ENCODE peak calls at places on chromosomes 13 and 19, in ten cellular contexts. A is H9, Q is ovary, O is psoas muscle, T is A673, J is AG09319, B is NB4, L is epithelial cell of esophagus, P is lower lobe of right lung, R is uterus. N is an unnamed sample.

GRCh38 chr13:99158846-99159245 is 41.8 kb upstream of the UBAC2 start:
- DNase-seq in B (no peak), A (no peak), J (no peak), T (no peak), R (no peak), O (no peak), L (peak), P (no peak), Q (no peak), N (no peak)

GRCh38 chr13:93268327-93269028 is 41.9 kb downstream of the GPC6 start:
- DNase-seq in P (no peak), Q (no peak), B (no peak), T (no peak), J (no peak), L (no peak), R (no peak), A (no peak), O (no peak), N (no peak)

GRCh38 chr13:70107498-70108271 is at the start of gene ATXN8OS:
- DNase-seq in A (peak), O (no peak), L (no peak), B (no peak), J (no peak), T (no peak), Q (no peak), P (peak), R (no peak), N (no peak)

GRCh38 chr13:59750860-59751259 is 412.9 kb downstream of the DIAPH3 start:
- DNase-seq in Q (no peak), O (no peak), L (peak), T (peak), R (no peak), A (peak), J (peak), P (no peak), B (no peak), N (no peak)

GRCh38 chr13:52760078-52760477 is 20.5 kb upstream of the CNMD start:
- DNase-seq in O (no peak), L (no peak), B (no peak), T (no peak), J (no peak), R (no peak), Q (no peak), A (no peak), P (no peak), N (no peak)

GRCh38 chr19:38134538-38135149 is 89.4 kb downstream of the DPF1 start:
- DNase-seq in T (peak), Q (no peak), L (peak), R (no peak), A (peak), B (peak), P (no peak), J (no peak), O (no peak), N (no peak)

GRCh38 chr13:60329221-60329983 is 67.6 kb upstream of the TDRD3 start:
- DNase-seq in L (peak), A (peak), R (no peak), B (peak), P (peak), T (peak), J (peak), Q (no peak), O (no peak), N (no peak)

GRCh38 chr19:33440682-33441081 is 67.2 kb downstream of the CEBPG start:
- DNase-seq in T (no peak), R (no peak), J (no peak), A (no peak), B (no peak), Q (no peak), P (peak), L (no peak), O (peak), N (no peak)

GRCh38 chr13:99959538-99960230 is 11.9 kb downstream of the ZIC5 start:
- DNase-seq in J (no peak), P (no peak), A (no peak), R (no peak), O (no peak), Q (no peak), T (no peak), L (no peak), B (no peak), N (no peak)

GRCh38 chr19:47758433-47758784 is 13.1 kb downstream of the NOP53 start:
- DNase-seq in O (no peak), T (no peak), R (no peak), Q (no peak), L (no peak), P (no peak), B (peak), J (no peak), A (no peak), N (no peak)

GRCh38 chr19:30662211-30662861 is 290.2 kb downstream of the ZNF536 start:
- DNase-seq in P (no peak), A (no peak), Q (no peak), R (no peak), B (no peak), O (no peak), T (peak), L (no peak), J (no peak), N (peak)

GRCh38 chr13:88979465-88980180 is 1308.5 kb downstream of the SLITRK5 start:
- DNase-seq in L (peak), T (no peak), B (peak), A (no peak), J (no peak), P (no peak), O (no peak), Q (no peak), R (no peak), N (no peak)

GRCh38 chr13:42279080-42279479 is 7.1 kb downstream of the AKAP11 start:
- DNase-seq in J (no peak), B (peak), O (no peak), A (no peak), T (no peak), Q (no peak), R (no peak), P (no peak), L (no peak), N (no peak)

GRCh38 chr19:49020931-49021895 is 2.9 kb downstream of the CGB3 start:
- DNase-seq in L (no peak), J (no peak), R (no peak), O (no peak), T (no peak), B (peak), A (no peak), P (no peak), Q (no peak), N (no peak)

GRCh38 chr19:45303269-45304060 is 19.2 kb downstream of the CKM start:
- DNase-seq in O (no peak), Q (no peak), T (no peak), B (no peak), A (no peak), J (no peak), P (no peak), L (no peak), R (no peak), N (no peak)

GRCh38 chr19:8342316-8342683 is 762 bp downstream of the KANK3 start:
- DNase-seq in L (no peak), J (no peak), O (peak), T (no peak), R (no peak), P (no peak), B (no peak), Q (no peak), A (peak), N (no peak)

GRCh38 chr19:5514001-5514400 is 53.8 kb downstream of the TINCR start:
- DNase-seq in B (no peak), A (no peak), P (no peak), O (no peak), L (no peak), Q (no peak), J (no peak), T (no peak), R (no peak), N (no peak)

GRCh38 chr19:42627916-42628315 is 33.2 kb upstream of the CEACAM8 start:
- DNase-seq in R (no peak), Q (no peak), T (no peak), O (no peak), J (no peak), P (no peak), L (no peak), B (no peak), A (no peak), N (no peak)

GRCh38 chr13:37065893-37066526 is 6.5 kb upstream of the SUPT20H start:
- DNase-seq in J (no peak), Q (no peak), L (no peak), O (no peak), B (no peak), T (no peak), P (no peak), A (peak), R (no peak), N (no peak)

GRCh38 chr19:24159707-24160106 is 72.7 kb downstream of the ZNF254 start:
- DNase-seq in P (no peak), B (peak), T (no peak), J (no peak), L (peak), R (no peak), O (no peak), A (no peak), Q (no peak), N (no peak)

GRCh38 chr13:106446011-106446410 is 89.5 kb downstream of the EFNB2 start:
- DNase-seq in A (no peak), Q (no peak), O (no peak), P (no peak), B (no peak), R (no peak), L (peak), T (no peak), J (no peak), N (no peak)

GRCh38 chr19:42089191-42089750 is 13.3 kb downstream of the ZNF574 start:
- DNase-seq in L (no peak), J (no peak), A (no peak), T (no peak), P (no peak), R (no peak), Q (no peak), O (peak), B (no peak), N (no peak)

GRCh38 chr13:21871919-21872318 is 201.0 kb downstream of the FGF9 start:
- DNase-seq in O (no peak), J (no peak), Q (no peak), R (no peak), P (no peak), B (no peak), A (no peak), L (no peak), T (no peak), N (no peak)

GRCh38 chr13:75554981-75555380 is 5.4 kb downstream of the UCHL3 start:
- DNase-seq in B (no peak), R (no peak), O (no peak), J (no peak), Q (no peak), L (peak), T (no peak), P (no peak), A (no peak), N (no peak)

GRCh38 chr13:112756967-112757758 is 67.3 kb downstream of the ATP11A start:
- DNase-seq in A (no peak), R (no peak), B (no peak), O (peak), L (no peak), T (no peak), J (no peak), Q (no peak), P (no peak), N (no peak)

GRCh38 chr13:98216135-98216565 is 39.1 kb upstream of the RNF113B start:
- DNase-seq in Q (peak), A (no peak), P (no peak), L (peak), R (peak), J (no peak), O (peak), B (no peak), T (peak), N (peak)

GRCh38 chr13:53310786-53311185 is 282.2 kb downstream of the OLFM4 start:
- DNase-seq in R (no peak), O (no peak), P (no peak), J (no peak), B (no peak), A (no peak), Q (no peak), T (no peak), L (no peak), N (no peak)

DNA sequence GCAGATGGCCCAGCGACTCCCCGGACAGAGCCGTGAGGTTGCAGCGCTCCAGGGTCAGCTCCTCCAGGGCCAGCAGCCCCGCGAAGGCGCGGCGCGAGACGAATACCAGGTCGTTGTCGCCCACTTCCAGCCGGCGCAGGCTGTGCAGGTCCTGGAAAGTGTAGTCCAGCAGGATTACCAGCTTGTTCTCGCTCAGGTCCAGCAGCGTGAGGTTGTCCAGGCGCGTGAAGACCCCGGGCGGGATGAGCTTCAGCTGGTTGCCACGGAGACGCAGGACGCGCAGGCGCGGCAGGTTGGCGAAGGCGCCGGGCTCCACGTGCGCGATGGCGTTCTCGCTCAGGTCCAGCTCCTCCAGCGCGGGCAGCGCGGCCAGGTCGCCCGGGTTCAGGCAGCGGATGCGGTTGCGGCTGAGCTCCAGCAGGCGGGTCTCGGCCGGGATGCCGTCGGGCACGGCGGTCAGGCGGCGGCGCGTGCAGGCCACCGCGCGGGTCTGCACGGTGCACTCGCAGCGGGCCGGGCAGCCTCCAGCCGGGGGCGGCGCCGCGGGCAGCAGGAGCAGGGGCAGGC is 9.3 kb upstream of the PEAK3 start:
- DNase-seq in P (no peak), T (no peak), R (no peak), O (no peak), Q (no peak), B (no peak), A (peak), L (no peak), J (no peak), N (no peak)
- TF ChIP-seq CTCF in P (no peak), T (no peak), R (no peak), O (no peak), Q (no peak), B (no peak), A (peak), L (no peak), J (no peak), N (no peak)

DNA sequence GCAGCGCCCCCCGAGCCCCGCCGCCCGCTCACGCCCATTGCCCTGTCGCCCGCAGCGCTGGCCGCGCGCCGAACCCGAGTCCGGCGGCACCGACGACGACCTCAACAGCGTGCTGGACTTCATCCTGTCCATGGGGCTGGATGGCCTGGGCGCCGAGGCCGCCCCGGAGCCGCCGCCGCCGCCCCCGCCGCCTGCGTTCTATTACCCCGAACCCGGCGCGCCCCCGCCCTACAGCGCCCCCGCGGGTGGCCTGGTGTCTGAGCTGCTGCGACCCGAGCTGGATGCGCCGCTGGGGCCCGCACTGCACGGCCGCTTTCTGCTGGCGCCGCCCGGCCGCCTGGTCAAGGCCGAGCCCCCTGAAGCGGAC is 518 bp downstream of the KLF2 start:
- DNase-seq in J (no peak), P (peak), B (no peak), Q (peak), R (no peak), T (no peak), A (peak), L (no peak), O (no peak), N (no peak)
- TF ChIP-seq CTCF in J (peak), P (no peak), B (no peak), Q (no peak), R (no peak), T (no peak), A (no peak), L (no peak), O (peak), N (no peak)

GRCh38 chr13:110525328-110526319 is 35.9 kb downstream of the RAB20 start:
- DNase-seq in A (no peak), Q (no peak), O (no peak), T (no peak), R (no peak), P (peak), L (no peak), J (no peak), B (no peak), N (no peak)
- TF ChIP-seq CTCF in A (no peak), Q (no peak), O (no peak), T (no peak), R (no peak), P (no peak), L (no peak), J (no peak), B (no peak), N (no peak)

GRCh38 chr19:18322318-18322758 is 538 bp downstream of the LSM4 start:
- DNase-seq in B (peak), J (no peak), O (no peak), Q (no peak), R (no peak), T (peak), A (no peak), L (peak), P (peak), N (peak)
- TF ChIP-seq CTCF in B (peak), J (peak), O (no peak), Q (no peak), R (no peak), T (peak), A (peak), L (peak), P (peak), N (no peak)

GRCh38 chr13:44411841-44412240 is 38.2 kb downstream of the SERP2 start:
- DNase-seq in P (no peak), A (no peak), R (no peak), T (no peak), L (no peak), J (no peak), Q (no peak), O (no peak), B (no peak), N (no peak)
- TF ChIP-seq CTCF in P (no peak), A (no peak), R (no peak), T (no peak), L (no peak), J (no peak), Q (no peak), O (no peak), B (no peak), N (no peak)

DNA sequence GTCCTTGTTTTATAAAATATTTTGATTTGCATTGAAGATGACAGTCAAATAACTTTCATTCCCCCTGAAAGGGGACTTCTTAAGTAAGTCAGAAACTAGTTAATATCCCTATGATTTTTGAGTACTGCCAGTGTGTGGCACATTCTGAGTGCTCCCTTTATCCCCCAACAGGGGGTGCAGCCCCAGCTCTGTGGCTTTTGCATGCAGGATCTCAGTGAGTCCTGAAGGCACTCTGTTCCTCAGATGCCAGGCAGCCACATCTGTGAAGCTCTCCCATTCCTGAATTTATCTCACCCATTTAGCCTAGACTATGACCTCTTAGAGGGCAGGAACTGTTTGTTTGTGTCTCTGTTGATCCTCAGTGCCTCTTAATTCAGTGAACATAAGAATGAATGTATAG is 123.1 kb downstream of the CDK8 start:
- DNase-seq in R (no peak), J (no peak), O (no peak), L (peak), A (peak), B (peak), Q (no peak), P (no peak), T (peak), N (no peak)
- TF ChIP-seq CTCF in R (no peak), J (peak), O (peak), L (peak), A (peak), B (peak), Q (no peak), P (peak), T (peak), N (no peak)

DNA sequence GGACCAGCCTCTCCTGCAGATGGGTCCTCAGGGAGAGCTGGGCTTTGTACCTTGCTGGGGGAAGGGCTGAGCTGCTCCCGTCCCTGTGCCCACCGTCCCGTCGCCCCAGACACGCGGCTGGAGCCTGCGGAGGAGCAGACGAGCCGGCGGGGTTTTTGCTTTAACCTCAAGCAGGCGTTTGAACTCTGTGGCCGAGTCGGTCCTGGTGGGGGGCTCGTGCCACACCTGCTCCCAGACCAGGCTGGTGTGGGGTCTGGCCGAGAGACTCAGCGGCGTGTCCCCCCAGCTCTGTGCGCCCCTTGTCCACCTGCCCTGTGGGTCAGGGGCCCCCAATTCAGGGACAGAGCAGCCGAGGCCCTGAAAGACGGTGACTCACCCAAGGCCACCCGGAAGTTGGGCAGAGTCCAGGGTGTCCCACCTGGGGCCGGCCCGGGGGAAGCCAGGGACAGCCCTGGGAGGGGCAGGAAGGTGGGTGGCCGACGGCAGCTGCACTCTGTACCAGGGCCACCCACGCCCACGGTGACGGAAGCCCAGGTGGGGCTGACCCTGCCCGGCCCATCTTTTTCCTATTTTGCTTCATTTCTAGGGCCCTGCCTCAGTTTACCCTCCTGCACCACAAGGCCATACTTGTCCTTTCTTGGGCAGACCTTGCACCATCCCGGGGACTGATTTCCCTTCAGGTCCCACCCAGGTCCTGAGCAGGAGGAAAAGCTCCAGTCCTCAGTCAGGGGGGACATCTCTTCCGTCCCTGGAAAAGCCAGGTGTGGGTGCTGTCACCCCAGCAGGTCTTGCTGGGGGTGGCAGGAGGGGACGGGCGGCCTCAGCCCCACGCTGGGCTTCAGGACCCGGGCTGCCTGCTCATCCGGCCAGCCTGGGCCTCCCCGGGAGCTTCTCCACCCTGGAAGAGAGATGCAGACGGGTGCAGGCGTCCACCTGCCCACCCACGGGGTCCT is 5.3 kb downstream of the EFNA2 start:
- DNase-seq in T (no peak), R (no peak), O (no peak), Q (no peak), B (no peak), A (no peak), L (no peak), P (no peak), J (no peak), N (no peak)
- TF ChIP-seq CTCF in T (no peak), R (no peak), O (no peak), Q (no peak), B (no peak), A (no peak), L (no peak), P (no peak), J (no peak), N (no peak)

GRCh38 chr19:50629801-50630200 is 9.9 kb downstream of the SYT3 start:
- DNase-seq in J (no peak), R (no peak), T (no peak), O (no peak), Q (no peak), P (no peak), B (no peak), A (no peak), L (no peak), N (no peak)
- TF ChIP-seq CTCF in J (no peak), R (no peak), T (no peak), O (no peak), Q (no peak), P (no peak), B (no peak), A (no peak), L (no peak), N (no peak)

N was measured in tibial artery.